ENCODE peak calls at places on chromosomes 13 and 19, in eight cellular contexts. S, M, G, K, Q, D, F and I are unnamed samples.

GRCh38 chr13:101053694-101054093 is 362.6 kb downstream of the NALCN start:
- DNase-seq in S (no peak), M (no peak), G (no peak), K (peak), Q (no peak), D (no peak), F (no peak), I (peak)

GRCh38 chr13:68048802-68049359 is 818.7 kb upstream of the PCDH9 start:
- DNase-seq in S (no peak), M (no peak), G (no peak), K (no peak), Q (no peak), D (no peak), F (no peak), I (no peak)

GRCh38 chr13:82976499-82976898 is 905.8 kb downstream of the SLITRK1 start:
- DNase-seq in S (peak), M (no peak), G (no peak), K (no peak), Q (no peak), D (no peak), F (no peak), I (peak)

GRCh38 chr13:27183561-27184147 is 12.0 kb upstream of the USP12 start:
- DNase-seq in S (peak), M (no peak), G (no peak), K (peak), Q (no peak), D (no peak), F (no peak), I (no peak)

GRCh38 chr19:40147693-40148347 is 43.4 kb upstream of the MAP3K10 start:
- DNase-seq in S (peak), M (peak), G (no peak), K (peak), Q (no peak), D (no peak), F (no peak), I (peak)

GRCh38 chr19:19873381-19873780 is 7.7 kb downstream of the ZNF253 start:
- DNase-seq in S (peak), M (no peak), G (no peak), K (peak), Q (no peak), D (no peak), F (no peak), I (no peak)

GRCh38 chr13:44971656-44972595 is 17.3 kb downstream of the NUFIP1 start:
- DNase-seq in S (no peak), M (no peak), G (no peak), K (peak), Q (no peak), D (no peak), F (no peak), I (peak)

GRCh38 chr13:26991508-26992181 is 180.0 kb downstream of the USP12 start:
- DNase-seq in S (no peak), M (no peak), G (no peak), K (no peak), Q (no peak), D (no peak), F (no peak), I (no peak)

GRCh38 chr13:49356224-49356623 is 87.6 kb downstream of the CAB39L start:
- DNase-seq in S (peak), M (peak), G (no peak), K (peak), Q (no peak), D (no peak), F (no peak), I (peak)

GRCh38 chr13:96900992-96901391 is 93.3 kb downstream of the OXGR1 start:
- DNase-seq in S (no peak), M (no peak), G (no peak), K (peak), Q (no peak), D (no peak), F (no peak), I (no peak)

GRCh38 chr13:27261376-27261775 is 9.3 kb upstream of the RASL11A start:
- DNase-seq in S (no peak), M (no peak), G (no peak), K (no peak), Q (no peak), D (no peak), F (no peak), I (no peak)

GRCh38 chr13:76723551-76724232 is 162.5 kb downstream of the KCTD12 start:
- DNase-seq in S (peak), M (peak), G (no peak), K (peak), Q (peak), D (no peak), F (no peak), I (peak)

GRCh38 chr19:13294812-13295567 is 144.8 kb downstream of the IER2 start:
- DNase-seq in S (no peak), M (no peak), G (no peak), K (no peak), Q (no peak), D (no peak), F (no peak), I (no peak)

GRCh38 chr19:2540646-2541454 is 64.9 kb downstream of the GADD45B start:
- DNase-seq in S (peak), M (peak), G (no peak), K (peak), Q (peak), D (peak), F (peak), I (peak)

GRCh38 chr13:90717451-90717936 is 630.0 kb upstream of the MIR17HG start:
- DNase-seq in S (peak), M (peak), G (no peak), K (peak), Q (no peak), D (no peak), F (no peak), I (peak)

GRCh38 chr13:43284162-43284561 is 260.8 kb downstream of the DNAJC15 start:
- DNase-seq in S (peak), M (no peak), G (no peak), K (peak), Q (no peak), D (no peak), F (no peak), I (peak)

GRCh38 chr13:113145496-113145895 is 13.0 kb upstream of the PROZ start:
- DNase-seq in S (no peak), M (no peak), G (no peak), K (no peak), Q (no peak), D (no peak), F (no peak), I (no peak)

GRCh38 chr13:51519839-51520238 is 64.4 kb upstream of the WDFY2 start:
- DNase-seq in S (peak), M (no peak), G (no peak), K (peak), Q (no peak), D (no peak), F (no peak), I (peak)

GRCh38 chr13:26978081-26978860 is 193.3 kb downstream of the USP12 start:
- DNase-seq in S (no peak), M (no peak), G (no peak), K (no peak), Q (no peak), D (no peak), F (no peak), I (no peak)

GRCh38 chr13:20461481-20461859 is 64.2 kb downstream of the CRYL1 start:
- DNase-seq in S (peak), M (peak), G (no peak), K (peak), Q (no peak), D (no peak), F (no peak), I (peak)

GRCh38 chr19:10848208-10848843 is at the start of gene C19orf38:
- DNase-seq in S (no peak), M (no peak), G (no peak), K (no peak), Q (no peak), D (no peak), F (no peak), I (no peak)

GRCh38 chr13:39364797-39365468 is 238.1 kb downstream of the LHFPL6 start:
- DNase-seq in S (no peak), M (no peak), G (no peak), K (peak), Q (no peak), D (no peak), F (no peak), I (peak)

GRCh38 chr13:99601535-99601934 is 100.3 kb downstream of the TM9SF2 start:
- DNase-seq in S (no peak), M (no peak), G (no peak), K (no peak), Q (no peak), D (no peak), F (no peak), I (no peak)

GRCh38 chr13:26348966-26349365 is 95.0 kb downstream of the CDK8 start:
- DNase-seq in S (no peak), M (no peak), G (no peak), K (no peak), Q (no peak), D (no peak), F (no peak), I (no peak)

GRCh38 chr13:38530492-38530891 is 156.4 kb upstream of the FREM2 start:
- DNase-seq in S (peak), M (peak), G (no peak), K (peak), Q (no peak), D (no peak), F (no peak), I (peak)

GRCh38 chr19:19280561-19280960 is 7.5 kb upstream of the TM6SF2 start:
- DNase-seq in S (peak), M (no peak), G (no peak), K (peak), Q (no peak), D (no peak), F (no peak), I (peak)

GRCh38 chr19:33275559-33275932 is 26.8 kb downstream of the CEBPA start:
- DNase-seq in S (no peak), M (no peak), G (no peak), K (no peak), Q (no peak), D (no peak), F (no peak), I (no peak)

GRCh38 chr13:58921129-58921528 is 1242.6 kb downstream of the DIAPH3 start:
- DNase-seq in S (no peak), M (no peak), G (no peak), K (no peak), Q (no peak), D (no peak), F (no peak), I (no peak)

GRCh38 chr13:36173923-36174322 is 40.4 kb downstream of the SOHLH2 start:
- DNase-seq in S (no peak), M (no peak), G (no peak), K (no peak), Q (no peak), D (no peak), F (no peak), I (no peak)

GRCh38 chr13:113445791-113446487 is 7.3 kb downstream of the ADPRHL1 start:
- DNase-seq in S (no peak), M (no peak), G (no peak), K (no peak), Q (no peak), D (no peak), F (no peak), I (no peak)

GRCh38 chr13:83773961-83774360 is 108.3 kb downstream of the SLITRK1 start:
- DNase-seq in S (no peak), M (no peak), G (no peak), K (no peak), Q (no peak), D (no peak), F (no peak), I (no peak)

GRCh38 chr13:52615817-52616216 is 26.4 kb upstream of the HNRNPA1L2 start:
- DNase-seq in S (no peak), M (no peak), G (no peak), K (no peak), Q (no peak), D (no peak), F (no peak), I (no peak)

GRCh38 chr13:35255241-35255640 is 221.2 kb downstream of the MAB21L1 start:
- DNase-seq in S (no peak), M (no peak), G (no peak), K (no peak), Q (no peak), D (no peak), F (no peak), I (no peak)

GRCh38 chr13:19586904-19587634 is 25.7 kb upstream of the TPTE2 start:
- DNase-seq in S (peak), M (no peak), G (peak), K (peak), Q (peak), D (no peak), F (no peak), I (no peak)

GRCh38 chr19:17183271-17183757 is 31.8 kb upstream of the USE1 start:
- DNase-seq in S (no peak), M (no peak), G (peak), K (no peak), Q (no peak), D (no peak), F (no peak), I (no peak)

GRCh38 chr19:17180997-17181702 is 34.0 kb upstream of the USE1 start:
- DNase-seq in S (no peak), M (no peak), G (no peak), K (no peak), Q (no peak), D (no peak), F (no peak), I (no peak)

GRCh38 chr19:17183858-17184271 is 31.3 kb upstream of the USE1 start:
- DNase-seq in S (no peak), M (no peak), G (no peak), K (no peak), Q (no peak), D (no peak), F (no peak), I (no peak)

GRCh38 chr19:17184381-17184841 is 30.7 kb upstream of the USE1 start:
- DNase-seq in S (no peak), M (no peak), G (peak), K (no peak), Q (no peak), D (no peak), F (no peak), I (no peak)

DNA sequence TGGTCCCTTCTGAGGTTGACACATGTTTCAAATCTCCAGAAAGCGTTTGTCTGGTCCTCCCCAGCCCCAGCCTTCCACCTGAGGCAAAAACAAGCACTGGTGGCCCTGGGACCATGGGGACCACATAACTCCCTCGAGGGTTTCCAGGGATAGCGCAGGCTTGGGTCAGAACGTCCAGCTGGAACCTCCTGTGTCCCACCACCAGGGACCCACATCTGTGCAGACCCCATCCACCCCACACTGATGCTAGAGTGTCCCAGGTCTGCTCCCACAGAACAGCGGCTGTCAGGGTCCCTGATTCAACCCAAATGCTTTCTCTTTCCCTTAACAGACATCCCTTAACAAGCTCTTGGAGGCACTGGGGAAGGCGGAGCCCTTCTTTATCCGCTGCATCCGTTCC is 29.6 kb upstream of the USE1 start:
- DNase-seq in S (no peak), M (no peak), G (no peak), K (no peak), Q (no peak), D (no peak), F (no peak), I (no peak)
- TF ChIP-seq CTCF in S (no peak), M (no peak), G (no peak), K (no peak), Q (no peak), D (no peak), F (no peak), I (no peak)

GRCh38 chr19:9835507-9835949 is 410 bp downstream of the PIN1 start:
- DNase-seq in S (no peak), M (no peak), G (no peak), K (no peak), Q (no peak), D (no peak), F (no peak), I (no peak)

GRCh38 chr19:9834302-9834725 is 804 bp upstream of the PIN1 start:
- DNase-seq in S (no peak), M (no peak), G (no peak), K (no peak), Q (no peak), D (no peak), F (no peak), I (no peak)

GRCh38 chr19:9834726-9835506 is at the start of gene PIN1:
- DNase-seq in S (peak), M (peak), G (peak), K (peak), Q (peak), D (peak), F (peak), I (peak)

GRCh38 chr19:9838324-9838723 is 3.2 kb downstream of the PIN1 start:
- DNase-seq in S (no peak), M (no peak), G (no peak), K (no peak), Q (no peak), D (no peak), F (no peak), I (no peak)

DNA sequence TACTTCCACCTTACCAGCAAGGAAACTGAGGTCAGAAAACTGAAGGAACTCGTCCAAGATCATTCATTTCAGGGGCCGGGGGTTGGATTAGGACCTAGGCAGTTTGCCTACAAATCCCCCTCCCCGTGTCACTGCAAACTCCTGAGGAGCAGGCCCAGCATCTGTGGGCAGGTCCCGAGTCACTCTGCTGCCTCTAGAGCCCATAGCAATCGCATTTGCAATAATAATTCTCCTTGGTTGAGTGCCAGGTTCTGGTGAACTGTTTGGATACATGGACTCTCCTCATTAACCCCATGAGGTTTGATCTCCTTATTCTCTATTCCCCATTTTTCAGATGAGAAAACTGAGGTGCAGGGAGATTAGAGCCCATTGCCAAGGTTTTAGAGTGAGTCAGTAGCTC is 903 bp downstream of the PIN1 start:
- DNase-seq in S (peak), M (peak), G (no peak), K (peak), Q (no peak), D (no peak), F (no peak), I (peak)
- TF ChIP-seq CTCF in S (no peak), M (no peak), G (no peak), K (peak), Q (no peak), D (no peak), F (no peak), I (peak)

DNA sequence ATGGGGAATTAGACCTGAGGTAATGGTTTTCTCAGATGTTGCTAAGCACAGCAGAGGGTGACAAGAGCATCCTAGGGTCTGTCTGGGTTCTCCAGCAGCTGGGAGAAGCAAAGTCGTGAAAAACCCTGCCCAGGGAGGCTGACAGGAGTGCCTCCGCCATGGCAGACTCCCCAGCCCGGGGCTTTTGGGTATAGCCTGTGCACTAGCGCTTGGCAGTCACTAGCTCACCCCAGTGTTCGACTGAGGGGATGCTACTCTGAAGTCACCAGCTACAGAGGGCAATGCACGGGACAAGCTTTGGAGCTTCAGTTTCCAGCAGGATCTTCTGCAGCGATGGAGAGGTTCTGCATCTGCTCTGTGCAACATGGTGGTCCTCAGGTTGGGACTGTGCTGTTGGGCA is 87.5 kb downstream of the ING1 start:
- DNase-seq in S (no peak), M (no peak), G (no peak), K (no peak), Q (no peak), D (no peak), F (no peak), I (no peak)
- TF ChIP-seq CTCF in S (no peak), M (no peak), G (no peak), K (no peak), Q (no peak), D (no peak), F (no peak), I (no peak)

DNA sequence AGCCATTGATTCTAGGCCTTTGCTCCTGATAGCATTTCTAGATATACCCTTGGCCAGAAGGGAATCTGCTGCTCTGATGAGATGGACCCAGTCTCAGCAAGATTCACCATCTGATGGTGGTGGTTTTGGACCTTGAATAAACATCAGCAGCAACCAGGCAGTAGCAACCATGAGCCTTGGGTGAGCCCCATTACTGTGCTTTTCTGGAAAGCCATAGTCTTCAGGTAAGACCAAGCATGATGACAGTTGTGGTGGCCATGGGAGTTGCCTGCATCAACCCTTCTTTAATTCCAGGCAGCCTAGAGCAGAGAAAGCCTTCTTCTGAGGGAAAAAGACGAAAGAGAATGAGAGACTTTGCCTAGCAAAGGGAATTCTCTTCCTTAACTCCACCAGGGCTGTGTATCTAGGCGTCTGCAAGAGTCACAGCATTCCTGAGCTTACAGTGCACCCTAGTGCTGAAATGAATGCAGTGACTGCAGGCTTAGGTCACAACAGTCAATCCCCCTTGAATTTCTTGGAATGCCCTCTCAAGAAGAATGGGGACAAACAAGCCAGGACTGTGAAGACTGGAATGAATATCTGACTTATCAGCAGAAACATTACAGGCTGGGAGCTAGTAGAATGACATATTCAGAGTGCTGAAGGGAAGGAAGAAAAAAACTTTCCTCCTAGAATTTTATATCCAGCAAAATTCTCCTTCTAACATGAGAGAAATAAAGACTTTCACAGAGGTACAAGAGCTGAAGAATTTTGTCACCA is 942.4 kb upstream of the PCDH20 start:
- DNase-seq in S (peak), M (peak), G (no peak), K (peak), Q (no peak), D (peak), F (peak), I (no peak)
- TF ChIP-seq CTCF in S (peak), M (peak), G (no peak), K (peak), Q (no peak), D (peak), F (peak), I (no peak)

GRCh38 chr19:5801796-5802616 is 2.9 kb upstream of the NRTN start:
- DNase-seq in S (no peak), M (no peak), G (no peak), K (peak), Q (no peak), D (peak), F (no peak), I (no peak)

GRCh38 chr19:5800361-5801270 is 4.3 kb upstream of the NRTN start:
- DNase-seq in S (no peak), M (no peak), G (no peak), K (no peak), Q (no peak), D (no peak), F (no peak), I (peak)

GRCh38 chr19:5803441-5803751 is 1.5 kb upstream of the NRTN start:
- DNase-seq in S (no peak), M (no peak), G (no peak), K (no peak), Q (no peak), D (no peak), F (no peak), I (no peak)

GRCh38 chr19:5798244-5798643 is 6.6 kb upstream of the NRTN start:
- DNase-seq in S (no peak), M (no peak), G (no peak), K (no peak), Q (no peak), D (no peak), F (no peak), I (no peak)

GRCh38 chr19:5799247-5800241 is 5.3 kb upstream of the NRTN start:
- DNase-seq in S (no peak), M (no peak), G (no peak), K (no peak), Q (no peak), D (no peak), F (no peak), I (no peak)
- TF ChIP-seq CTCF in S (no peak), M (no peak), G (no peak), K (no peak), Q (no peak), D (no peak), F (no peak), I (no peak)